ENCODE peak calls at places on chromosomes 3 and 15, in four cellular contexts. S is HEK293T, B is K562, G is GM12878. E is an unnamed sample.

GRCh38 chr15:93895976-93896770 is 335.2 kb upstream of the MCTP2 start:
- DNase-seq in S (no peak), G (no peak), B (no peak), E (no peak)

GRCh38 chr15:75063338-75063737 is 39.9 kb downstream of the PPCDC start:
- DNase-seq in S (no peak), G (no peak), B (no peak), E (no peak)

GRCh38 chr15:68230157-68231100 is 901 bp upstream of the CLN6 start:
- DNase-seq in S (peak; percentile 4), B (no peak), G (peak; percentile 51), E (no peak)

GRCh38 chr15:62393196-62393595 is 228.1 kb upstream of the C2CD4B start:
- DNase-seq in S (no peak), B (no peak), G (no peak), E (no peak)

GRCh38 chr3:194824676-194825075 is 139.0 kb downstream of the FAM43A start:
- DNase-seq in S (no peak), B (no peak), G (no peak), E (no peak)

GRCh38 chr3:167978071-167978470 is 117.7 kb downstream of the GOLIM4 start:
- DNase-seq in G (no peak), S (peak; percentile 27), B (peak; percentile 14), E (no peak)

GRCh38 chr15:40441736-40442531 is 1.2 kb downstream of the BAHD1 start:
- DNase-seq in G (no peak), S (peak; percentile 17), B (peak; percentile 58), E (no peak)

GRCh38 chr15:42577514-42578031 is 2.2 kb downstream of the STARD9 start:
- DNase-seq in B (no peak), S (no peak), G (no peak), E (no peak)

GRCh38 chr3:105598047-105598796 is 231.5 kb downstream of the ALCAM start:
- DNase-seq in S (no peak), G (no peak), B (no peak), E (no peak)

GRCh38 chr15:60869851-60870250 is 359.3 kb downstream of the RORA start:
- DNase-seq in G (no peak), B (no peak), S (no peak), E (no peak)

GRCh38 chr15:22877607-22878006 is 39.1 kb downstream of the NIPA2 start:
- DNase-seq in S (no peak), G (no peak), B (no peak), E (no peak)

GRCh38 chr15:48084759-48085420 is 35.9 kb upstream of the SLC24A5 start:
- DNase-seq in B (no peak), G (no peak), S (peak; percentile 28), E (peak; percentile 26)

GRCh38 chr3:12644297-12644937 is 19.5 kb downstream of the RAF1 start:
- DNase-seq in B (no peak), S (no peak), G (no peak), E (no peak)

GRCh38 chr3:19994796-19995195 is 17.3 kb downstream of the PP2D1 start:
- DNase-seq in G (no peak), S (no peak), B (no peak), E (no peak)

GRCh38 chr3:16741103-16741758 is 136.0 kb upstream of the DAZL start:
- DNase-seq in S (no peak), G (no peak), B (no peak), E (no peak)

GRCh38 chr15:28913171-28913765 is 27.5 kb downstream of the APBA2 start:
- DNase-seq in S (no peak), G (no peak), B (no peak), E (no peak)

GRCh38 chr3:64163755-64164148 is 61.5 kb downstream of the PRICKLE2 start:
- DNase-seq in G (peak; percentile 25), B (no peak), S (no peak), E (peak; percentile 20)

GRCh38 chr3:51283421-51283820 is 101.7 kb upstream of the MANF start:
- DNase-seq in G (no peak), S (no peak), B (no peak), E (no peak)

GRCh38 chr15:65580287-65580686 is 30.6 kb downstream of the INTS14 start:
- DNase-seq in B (no peak), S (no peak), G (no peak), E (peak; percentile 21)

GRCh38 chr15:53586815-53587214 is 172.6 kb downstream of the WDR72 start:
- DNase-seq in B (peak; percentile 26), S (peak; percentile 11), G (no peak), E (peak; percentile 37)

GRCh38 chr3:39990532-39990931 is 181.1 kb downstream of the MYRIP start:
- DNase-seq in S (peak; percentile 49), B (peak; percentile 73), G (peak; percentile 5), E (peak; percentile 70)

GRCh38 chr15:91904942-91905341 is 51.4 kb downstream of the SLCO3A1 start:
- DNase-seq in S (no peak), G (no peak), B (no peak), E (no peak)

GRCh38 chr15:83947156-83947555 is 288.4 kb upstream of the GOLGA6L4 start:
- DNase-seq in B (no peak), G (no peak), S (no peak), E (no peak)

GRCh38 chr3:112856537-112856936 is 9.9 kb upstream of the CD200R1L start:
- DNase-seq in B (no peak), G (no peak), S (no peak), E (no peak)

GRCh38 chr3:196298521-196298920 is 11.0 kb upstream of the PCYT1A start:
- DNase-seq in G (no peak), S (no peak), B (no peak), E (no peak)

GRCh38 chr15:45521596-45522167 is 873 bp downstream of the SLC30A4 start:
- DNase-seq in G (no peak), S (peak; percentile 6), B (no peak), E (peak; percentile 54)

GRCh38 chr3:122920986-122921385 is 106.6 kb downstream of the SEMA5B start:
- DNase-seq in S (no peak), G (no peak), B (no peak), E (no peak)

GRCh38 chr3:108462899-108463298 is 47.5 kb downstream of the MYH15 start:
- DNase-seq in B (no peak), G (no peak), S (no peak), E (no peak)

GRCh38 chr3:127459891-127460290 is 130.6 kb downstream of the TPRA1 start:
- DNase-seq in S (no peak), G (no peak), B (no peak), E (no peak)

GRCh38 chr3:127459205-127459604 is 131.3 kb downstream of the TPRA1 start:
- DNase-seq in G (no peak), S (no peak), B (no peak), E (no peak)

GRCh38 chr3:127457094-127457475 is 133.4 kb downstream of the TPRA1 start:
- DNase-seq in G (no peak), B (no peak), S (no peak), E (no peak)

GRCh38 chr3:127457746-127458145 is 132.8 kb downstream of the TPRA1 start:
- DNase-seq in B (no peak), G (no peak), S (no peak), E (no peak)

DNA sequence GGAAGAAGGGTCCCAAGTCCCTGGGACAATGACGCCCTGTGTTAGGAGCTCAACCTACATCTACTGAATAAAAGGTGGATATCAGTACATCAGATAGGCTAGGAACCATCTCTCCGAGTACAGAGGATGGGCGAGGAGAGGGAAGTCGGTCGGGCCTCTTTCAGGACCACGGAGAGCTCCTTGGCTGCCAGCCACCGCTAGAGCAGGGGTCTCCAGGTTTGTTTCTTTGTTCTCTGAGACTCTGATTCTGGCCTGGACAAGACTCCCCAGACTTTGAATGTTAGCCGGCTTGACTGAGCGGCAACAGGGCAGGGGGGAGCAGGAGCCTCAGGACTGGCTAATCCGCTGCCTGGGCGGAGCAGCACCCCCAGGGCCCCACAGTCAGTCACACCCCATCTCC is 131.8 kb downstream of the TPRA1 start:
- DNase-seq in G (no peak), B (peak; percentile 52), S (peak; percentile 56), E (no peak)
- TF ChIP-seq FOXK2 in G (no peak), B (no peak), S (no peak), E (no peak)

GRCh38 chr15:88982946-88983342 is 69.8 kb upstream of the MFGE8 start:
- DNase-seq in B (no peak), S (no peak), G (no peak), E (no peak)

GRCh38 chr15:88980498-88980897 is 67.3 kb upstream of the MFGE8 start:
- DNase-seq in S (no peak), B (no peak), G (no peak), E (no peak)

GRCh38 chr15:88981244-88982215 is 68.4 kb upstream of the MFGE8 start:
- DNase-seq in B (no peak), S (no peak), G (no peak), E (no peak)

GRCh38 chr15:88983861-88984429 is 70.8 kb upstream of the MFGE8 start:
- DNase-seq in B (no peak), G (no peak), S (no peak), E (no peak)

DNA sequence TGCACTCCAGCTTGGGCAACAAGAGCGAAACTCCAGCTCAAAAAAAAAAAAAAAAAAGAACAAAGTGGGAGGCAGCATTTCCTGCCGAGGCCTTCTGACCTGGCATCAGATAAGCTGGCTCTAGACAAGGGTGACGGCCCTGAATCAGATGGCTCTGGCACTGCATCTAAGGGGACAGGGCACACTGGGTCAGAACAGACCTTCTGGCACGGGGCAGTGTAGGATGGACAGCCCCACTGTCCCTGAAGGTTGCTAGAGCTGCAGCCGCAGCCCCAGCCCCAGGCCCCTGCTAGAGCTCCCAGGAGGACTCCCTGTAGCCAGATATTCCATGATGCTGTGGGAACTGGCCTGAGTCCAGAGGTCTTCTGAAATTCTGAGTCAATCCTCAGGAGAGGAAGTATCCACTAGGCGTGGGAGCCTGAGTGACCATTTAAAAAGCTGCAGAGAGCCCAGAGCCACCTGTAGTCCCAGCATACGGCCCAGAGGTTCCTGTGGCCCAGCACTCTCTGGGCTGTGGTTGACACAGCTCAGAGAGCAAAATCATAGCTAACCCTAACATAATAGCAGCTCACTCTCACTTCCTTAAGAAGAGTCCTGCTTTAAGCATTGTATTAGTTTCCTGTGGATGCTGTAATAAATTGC is 69.2 kb upstream of the MFGE8 start:
- DNase-seq in B (no peak), S (no peak), G (peak; percentile 83), E (no peak)
- TF ChIP-seq FOXK2 in B (no peak), S (no peak), G (no peak), E (no peak)

GRCh38 chr3:13865581-13866405 is 14.1 kb downstream of the WNT7A start:
- DNase-seq in G (no peak), B (no peak), S (no peak), E (no peak)

GRCh38 chr3:13869944-13870343 is 9.9 kb downstream of the WNT7A start:
- DNase-seq in B (no peak), G (no peak), S (no peak), E (no peak)

GRCh38 chr3:13866406-13866965 is 13.4 kb downstream of the WNT7A start:
- DNase-seq in S (no peak), G (no peak), B (no peak), E (no peak)

GRCh38 chr3:13868844-13869724 is 10.8 kb downstream of the WNT7A start:
- DNase-seq in B (no peak), G (no peak), S (no peak), E (no peak)

GRCh38 chr3:13867727-13868126 is 12.1 kb downstream of the WNT7A start:
- DNase-seq in B (no peak), S (no peak), G (no peak), E (no peak)
- TF ChIP-seq FOXK2 in B (no peak), S (no peak), G (no peak), E (no peak)

DNA sequence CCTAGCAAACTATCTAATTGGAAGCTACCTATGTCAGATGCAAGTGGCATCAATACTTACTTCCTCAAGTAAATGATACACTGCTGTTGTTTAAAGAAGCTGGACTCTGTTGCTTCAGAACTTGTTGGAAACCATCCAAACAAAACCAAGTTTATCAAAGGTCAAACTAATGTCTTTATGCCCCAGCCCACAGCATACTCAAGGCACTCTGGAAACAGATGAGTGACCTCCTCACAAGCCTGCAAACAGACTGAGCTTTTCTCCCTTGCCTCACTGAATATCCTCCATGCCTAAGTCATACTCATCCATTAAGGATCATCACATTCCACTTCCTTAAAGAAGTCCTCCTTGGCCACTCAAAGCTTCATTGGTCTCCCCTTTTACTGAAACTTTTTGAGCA is 107.3 kb upstream of the ACP3 start:
- DNase-seq in G (no peak), S (no peak), B (no peak), E (no peak)
- TF ChIP-seq FOXK2 in G (no peak), S (no peak), B (no peak), E (no peak)